ENCODE peak calls at places on chromosomes 3 and 15, in six cellular contexts. One of them, this sample, is unnamed.

GRCh38 chr15:68993276-68993675 is 21.2 kb upstream of the NOX5 start:
- DNase-seq in psoas muscle: no peak
- DNase-seq in cardiac muscle cell: no peak
- DNase-seq in upper lobe of right lung: no peak
- DNase-seq in RWPE2: peak
- DNase-seq in fibroblast of lung: no peak
- DNase-seq in this sample: no peak

GRCh38 chr3:193903257-193903807 is 232.6 kb upstream of the HES1 start:
- DNase-seq in psoas muscle: no peak
- DNase-seq in cardiac muscle cell: no peak
- DNase-seq in upper lobe of right lung: no peak
- DNase-seq in RWPE2: no peak
- DNase-seq in fibroblast of lung: no peak
- DNase-seq in this sample: no peak

GRCh38 chr3:53159415-53160135 is 1.4 kb upstream of the PRKCD start:
- DNase-seq in psoas muscle: no peak
- DNase-seq in cardiac muscle cell: peak
- DNase-seq in upper lobe of right lung: no peak
- DNase-seq in RWPE2: no peak
- DNase-seq in fibroblast of lung: no peak
- DNase-seq in this sample: peak

GRCh38 chr3:143895805-143896204 is 47.5 kb upstream of the SLC9A9 start:
- DNase-seq in psoas muscle: no peak
- DNase-seq in cardiac muscle cell: peak
- DNase-seq in upper lobe of right lung: no peak
- DNase-seq in RWPE2: no peak
- DNase-seq in fibroblast of lung: peak
- DNase-seq in this sample: no peak

GRCh38 chr3:6803652-6804051 is 57.3 kb upstream of the GRM7 start:
- DNase-seq in psoas muscle: no peak
- DNase-seq in cardiac muscle cell: no peak
- DNase-seq in upper lobe of right lung: no peak
- DNase-seq in RWPE2: no peak
- DNase-seq in fibroblast of lung: no peak
- DNase-seq in this sample: no peak

GRCh38 chr3:170420307-170420821 is 1.7 kb downstream of the CLDN11 start:
- DNase-seq in psoas muscle: no peak
- DNase-seq in cardiac muscle cell: peak
- DNase-seq in upper lobe of right lung: no peak
- DNase-seq in RWPE2: no peak
- DNase-seq in fibroblast of lung: peak
- DNase-seq in this sample: peak

GRCh38 chr3:133894334-133895207 is 1.1 kb downstream of the RAB6B start:
- DNase-seq in psoas muscle: no peak
- DNase-seq in cardiac muscle cell: no peak
- DNase-seq in upper lobe of right lung: no peak
- DNase-seq in RWPE2: no peak
- DNase-seq in fibroblast of lung: no peak
- DNase-seq in this sample: peak

GRCh38 chr3:52244061-52244628 is 1.4 kb upstream of the PPM1M start:
- DNase-seq in psoas muscle: peak
- DNase-seq in cardiac muscle cell: no peak
- DNase-seq in upper lobe of right lung: peak
- DNase-seq in RWPE2: peak
- DNase-seq in fibroblast of lung: peak
- DNase-seq in this sample: no peak

GRCh38 chr15:81929557-81929956 is 116.3 kb downstream of the MEX3B start:
- DNase-seq in psoas muscle: no peak
- DNase-seq in cardiac muscle cell: no peak
- DNase-seq in upper lobe of right lung: no peak
- DNase-seq in RWPE2: no peak
- DNase-seq in fibroblast of lung: no peak
- DNase-seq in this sample: no peak

GRCh38 chr3:12681586-12682371 is 17.9 kb upstream of the RAF1 start:
- DNase-seq in psoas muscle: no peak
- DNase-seq in cardiac muscle cell: peak
- DNase-seq in upper lobe of right lung: no peak
- DNase-seq in RWPE2: no peak
- DNase-seq in fibroblast of lung: peak
- DNase-seq in this sample: no peak

GRCh38 chr3:186783731-186784515 is 546 bp downstream of the EIF4A2 start:
- DNase-seq in psoas muscle: peak
- DNase-seq in cardiac muscle cell: peak
- DNase-seq in upper lobe of right lung: peak
- DNase-seq in RWPE2: peak
- DNase-seq in fibroblast of lung: peak
- DNase-seq in this sample: peak

GRCh38 chr15:51755790-51756189 is 4.4 kb downstream of the TMOD2 start:
- DNase-seq in psoas muscle: no peak
- DNase-seq in cardiac muscle cell: no peak
- DNase-seq in upper lobe of right lung: no peak
- DNase-seq in RWPE2: no peak
- DNase-seq in fibroblast of lung: no peak
- DNase-seq in this sample: no peak

GRCh38 chr3:171420667-171421066 is 39.5 kb downstream of the TNIK start:
- DNase-seq in psoas muscle: no peak
- DNase-seq in cardiac muscle cell: peak
- DNase-seq in upper lobe of right lung: no peak
- DNase-seq in RWPE2: no peak
- DNase-seq in fibroblast of lung: peak
- DNase-seq in this sample: no peak

GRCh38 chr3:183987014-183987600 is 30.6 kb downstream of the ABCC5 start:
- DNase-seq in psoas muscle: no peak
- DNase-seq in cardiac muscle cell: no peak
- DNase-seq in upper lobe of right lung: no peak
- DNase-seq in RWPE2: no peak
- DNase-seq in fibroblast of lung: no peak
- DNase-seq in this sample: no peak
- H3K27ac ChIP-seq in psoas muscle: peak
- H3K27ac ChIP-seq in cardiac muscle cell: no peak
- H3K27ac ChIP-seq in upper lobe of right lung: no peak
- H3K27ac ChIP-seq in RWPE2: no peak
- H3K27ac ChIP-seq in fibroblast of lung: no peak
- H3K27ac ChIP-seq in this sample: no peak

DNA sequence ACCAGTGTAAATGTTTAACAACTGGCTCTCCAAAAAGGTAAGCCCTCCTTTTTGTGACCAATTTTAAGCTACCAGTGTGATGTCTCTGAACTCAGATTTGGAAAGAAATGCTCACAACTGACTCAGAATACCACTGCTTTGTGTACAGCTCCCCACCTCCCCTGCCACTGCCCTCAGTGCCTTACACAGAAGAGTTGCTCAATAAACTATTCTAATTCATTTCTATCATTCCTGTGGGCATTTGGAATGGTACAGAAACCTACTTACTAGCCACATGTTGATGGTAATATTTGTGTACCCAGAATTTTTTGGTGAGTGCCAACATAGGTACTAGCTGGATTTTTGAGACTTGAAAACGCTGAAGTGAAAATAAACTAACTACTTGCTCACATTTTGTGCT is 16.0 kb downstream of the LRRN1 start:
- DNase-seq in psoas muscle: no peak
- DNase-seq in cardiac muscle cell: no peak
- DNase-seq in upper lobe of right lung: no peak
- DNase-seq in RWPE2: no peak
- DNase-seq in fibroblast of lung: no peak
- DNase-seq in this sample: no peak
- H3K27ac ChIP-seq in psoas muscle: no peak
- H3K27ac ChIP-seq in cardiac muscle cell: no peak
- H3K27ac ChIP-seq in upper lobe of right lung: no peak
- H3K27ac ChIP-seq in RWPE2: no peak
- H3K27ac ChIP-seq in fibroblast of lung: no peak
- H3K27ac ChIP-seq in this sample: no peak

DNA sequence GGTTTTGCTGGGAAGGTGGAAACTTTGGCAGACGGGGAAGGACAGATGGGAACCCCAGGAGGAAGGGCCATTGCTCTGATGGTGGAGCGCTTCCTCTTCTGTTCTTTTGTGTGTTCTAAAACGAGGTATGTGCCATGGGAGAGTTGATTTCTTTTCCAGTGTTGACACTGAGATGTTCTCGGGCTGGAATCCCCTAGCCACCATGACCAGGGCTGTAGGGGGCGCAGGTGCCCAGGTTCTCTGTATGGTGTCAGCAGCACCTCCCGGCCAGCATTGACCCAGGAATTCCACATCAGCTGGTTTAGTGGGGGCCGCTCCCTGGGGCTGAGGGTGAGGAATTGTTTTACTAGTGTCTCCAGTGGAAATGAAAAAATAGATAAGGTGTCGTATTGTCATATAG is 34.3 kb upstream of the ACAD9 start:
- DNase-seq in psoas muscle: no peak
- DNase-seq in cardiac muscle cell: no peak
- DNase-seq in upper lobe of right lung: no peak
- DNase-seq in RWPE2: no peak
- DNase-seq in fibroblast of lung: no peak
- DNase-seq in this sample: peak
- H3K27ac ChIP-seq in psoas muscle: peak
- H3K27ac ChIP-seq in cardiac muscle cell: peak
- H3K27ac ChIP-seq in upper lobe of right lung: no peak
- H3K27ac ChIP-seq in RWPE2: no peak
- H3K27ac ChIP-seq in fibroblast of lung: no peak
- H3K27ac ChIP-seq in this sample: no peak

DNA sequence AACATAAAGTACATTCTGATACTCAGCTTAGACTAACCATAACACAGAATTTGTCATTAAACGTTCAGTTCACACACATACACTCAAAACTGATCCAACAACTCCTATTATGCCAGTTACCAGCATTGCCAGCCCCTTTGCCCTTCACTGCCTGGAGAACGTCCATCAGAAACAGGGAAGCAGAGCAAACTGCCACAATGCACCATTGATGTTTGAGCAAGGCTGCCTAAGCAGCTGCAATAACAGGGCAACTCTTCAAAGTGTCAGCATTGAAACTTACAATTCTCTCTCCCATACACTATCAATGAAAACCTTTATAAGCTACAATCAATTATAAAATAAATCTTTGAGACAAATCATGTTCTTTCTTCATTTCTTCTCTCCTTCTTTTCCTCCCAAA is 85.1 kb downstream of the ZBTB20 start:
- DNase-seq in psoas muscle: no peak
- DNase-seq in cardiac muscle cell: no peak
- DNase-seq in upper lobe of right lung: no peak
- DNase-seq in RWPE2: no peak
- DNase-seq in fibroblast of lung: no peak
- DNase-seq in this sample: no peak
- H3K27ac ChIP-seq in psoas muscle: no peak
- H3K27ac ChIP-seq in cardiac muscle cell: no peak
- H3K27ac ChIP-seq in upper lobe of right lung: no peak
- H3K27ac ChIP-seq in RWPE2: no peak
- H3K27ac ChIP-seq in fibroblast of lung: no peak
- H3K27ac ChIP-seq in this sample: no peak

GRCh38 chr15:90087454-90088154 is 14.7 kb downstream of the IDH2 start:
- DNase-seq in psoas muscle: no peak
- DNase-seq in cardiac muscle cell: peak
- DNase-seq in upper lobe of right lung: no peak
- DNase-seq in RWPE2: no peak
- DNase-seq in fibroblast of lung: peak
- DNase-seq in this sample: peak
- H3K27ac ChIP-seq in psoas muscle: peak
- H3K27ac ChIP-seq in cardiac muscle cell: no peak
- H3K27ac ChIP-seq in upper lobe of right lung: no peak
- H3K27ac ChIP-seq in RWPE2: no peak
- H3K27ac ChIP-seq in fibroblast of lung: no peak
- H3K27ac ChIP-seq in this sample: no peak

DNA sequence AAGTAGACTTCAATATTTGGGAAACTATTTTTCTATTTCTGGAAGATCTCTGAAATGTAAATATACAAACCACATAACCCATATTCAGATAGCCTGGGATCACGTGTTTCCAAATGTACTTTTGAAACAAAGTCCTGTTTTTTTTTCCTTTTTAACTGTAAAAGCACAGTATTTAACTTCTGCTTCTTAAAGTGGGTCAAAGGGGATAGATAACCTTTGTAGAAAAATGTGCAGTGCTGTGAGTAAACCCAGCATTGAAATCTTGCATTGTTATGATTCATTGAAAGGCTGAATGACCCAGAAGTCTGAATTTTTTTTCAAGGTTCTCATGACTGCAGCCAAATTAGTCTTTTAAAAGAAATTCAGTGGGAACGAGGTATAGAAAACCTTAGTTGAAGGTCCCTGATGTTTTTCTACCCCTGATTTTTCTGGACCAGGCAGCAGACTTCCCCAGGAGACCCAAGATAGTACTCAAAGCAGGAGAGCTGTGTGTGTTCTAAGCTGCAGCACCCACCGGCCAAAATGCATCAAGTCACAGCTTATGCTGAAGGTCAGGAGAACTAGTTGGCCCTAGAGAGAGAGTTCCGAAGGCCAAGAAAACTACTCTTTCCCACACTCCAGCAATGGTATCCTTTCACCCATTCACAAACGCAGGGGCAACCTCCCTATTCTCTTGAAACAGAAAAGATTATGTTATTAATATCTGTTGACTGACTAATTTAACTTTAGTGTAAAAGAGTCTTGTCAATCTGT is 43.6 kb upstream of the APH1B start:
- DNase-seq in psoas muscle: no peak
- DNase-seq in cardiac muscle cell: peak
- DNase-seq in upper lobe of right lung: no peak
- DNase-seq in RWPE2: no peak
- DNase-seq in fibroblast of lung: peak
- DNase-seq in this sample: no peak
- H3K27ac ChIP-seq in psoas muscle: no peak
- H3K27ac ChIP-seq in cardiac muscle cell: no peak
- H3K27ac ChIP-seq in upper lobe of right lung: peak
- H3K27ac ChIP-seq in RWPE2: peak
- H3K27ac ChIP-seq in fibroblast of lung: peak
- H3K27ac ChIP-seq in this sample: no peak

GRCh38 chr15:41256577-41257038 is 25.5 kb downstream of the CHP1 start:
- DNase-seq in psoas muscle: no peak
- DNase-seq in cardiac muscle cell: peak
- DNase-seq in upper lobe of right lung: no peak
- DNase-seq in RWPE2: peak
- DNase-seq in fibroblast of lung: no peak
- DNase-seq in this sample: no peak
- H3K27ac ChIP-seq in psoas muscle: no peak
- H3K27ac ChIP-seq in cardiac muscle cell: no peak
- H3K27ac ChIP-seq in upper lobe of right lung: peak
- H3K27ac ChIP-seq in RWPE2: peak
- H3K27ac ChIP-seq in fibroblast of lung: no peak
- H3K27ac ChIP-seq in this sample: no peak

This sample was measured in endodermal cell.